ENCODE peak calls at places on chromosomes 13 and 19, in eight cellular contexts. One of them, this sample, is unnamed.
A peak's percentile ranks its signal among the peaks of the same experiment; 100 is the strongest.

GRCh38 chr13:95073826-95074345 is 227.4 kb downstream of the ABCC4 start:
- DNase-seq in GM23338: no peak
- DNase-seq in H1: no peak
- DNase-seq in HepG2: no peak
- DNase-seq in K562: no peak
- DNase-seq in SK-N-SH: no peak
- DNase-seq in GM12878: no peak
- DNase-seq in HCT116: no peak
- DNase-seq in this sample: no peak

GRCh38 chr19:47006496-47006895 is 13.1 kb upstream of the NPAS1 start:
- DNase-seq in GM23338: peak; percentile 38
- DNase-seq in GM12878: no peak
- DNase-seq in K562: no peak
- DNase-seq in SK-N-SH: no peak
- DNase-seq in HepG2: no peak
- DNase-seq in H1: no peak
- DNase-seq in HCT116: no peak
- DNase-seq in this sample: no peak

GRCh38 chr19:17555929-17556813 is 722 bp downstream of the COLGALT1 start:
- DNase-seq in HepG2: no peak
- DNase-seq in H1: no peak
- DNase-seq in K562: peak; percentile 47
- DNase-seq in HCT116: no peak
- DNase-seq in SK-N-SH: peak; percentile 74
- DNase-seq in GM12878: no peak
- DNase-seq in GM23338: peak; percentile 81
- DNase-seq in this sample: peak; percentile 55

GRCh38 chr19:23481043-23481442 is 85.8 kb upstream of the ZNF91 start:
- DNase-seq in HCT116: no peak
- DNase-seq in GM12878: no peak
- DNase-seq in H1: no peak
- DNase-seq in SK-N-SH: no peak
- DNase-seq in K562: no peak
- DNase-seq in HepG2: no peak
- DNase-seq in GM23338: no peak
- DNase-seq in this sample: no peak

GRCh38 chr13:34025746-34026145 is 207.8 kb downstream of the RFC3 start:
- DNase-seq in SK-N-SH: no peak
- DNase-seq in HCT116: no peak
- DNase-seq in H1: no peak
- DNase-seq in K562: no peak
- DNase-seq in GM12878: no peak
- DNase-seq in HepG2: no peak
- DNase-seq in GM23338: no peak
- DNase-seq in this sample: peak; percentile 57

GRCh38 chr19:28341810-28342350 is 871.1 kb downstream of the UQCRFS1 start:
- DNase-seq in H1: no peak
- DNase-seq in SK-N-SH: no peak
- DNase-seq in K562: no peak
- DNase-seq in HepG2: no peak
- DNase-seq in HCT116: no peak
- DNase-seq in GM12878: no peak
- DNase-seq in GM23338: no peak
- DNase-seq in this sample: no peak

GRCh38 chr19:58571575-58571947 is 1.6 kb downstream of the MZF1 start:
- DNase-seq in GM23338: no peak
- DNase-seq in SK-N-SH: no peak
- DNase-seq in H1: no peak
- DNase-seq in HepG2: no peak
- DNase-seq in K562: no peak
- DNase-seq in HCT116: no peak
- DNase-seq in GM12878: no peak
- DNase-seq in this sample: no peak

GRCh38 chr19:14318873-14319272 is 62.4 kb upstream of the ADGRE5 start:
- DNase-seq in SK-N-SH: peak; percentile 64
- DNase-seq in GM23338: peak; percentile 80
- DNase-seq in K562: peak; percentile 77
- DNase-seq in GM12878: no peak
- DNase-seq in HepG2: no peak
- DNase-seq in H1: no peak
- DNase-seq in HCT116: no peak
- DNase-seq in this sample: peak; percentile 29

DNA sequence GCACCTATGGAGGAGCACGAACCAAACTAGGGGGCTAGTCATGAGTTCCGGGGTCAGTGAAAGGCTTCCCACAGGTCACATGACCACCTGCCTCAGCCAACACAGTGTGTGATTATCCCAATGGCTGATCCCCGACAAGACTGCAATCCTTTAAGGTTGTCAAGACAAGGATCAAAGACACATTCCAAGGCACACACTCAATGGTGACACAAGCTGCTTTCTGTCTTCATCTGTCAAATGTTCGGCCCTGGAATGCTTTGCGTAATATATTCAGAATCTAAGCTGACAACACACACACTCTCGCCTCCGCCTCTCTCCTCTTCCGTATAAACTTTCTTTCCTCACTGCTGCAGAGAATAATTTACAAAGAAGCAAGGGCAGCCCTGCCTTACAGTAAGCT is 11.7 kb downstream of the RANBP3 start:
- DNase-seq in SK-N-SH: no peak
- DNase-seq in HCT116: no peak
- DNase-seq in HepG2: no peak
- DNase-seq in GM23338: no peak
- DNase-seq in K562: no peak
- DNase-seq in H1: no peak
- DNase-seq in GM12878: no peak
- DNase-seq in this sample: no peak
- TF ChIP-seq POLR2AphosphoS5 in SK-N-SH: peak; percentile 21
- TF ChIP-seq POLR2AphosphoS5 in HCT116: no peak
- TF ChIP-seq POLR2AphosphoS5 in HepG2: no peak
- TF ChIP-seq POLR2AphosphoS5 in GM23338: no peak
- TF ChIP-seq POLR2AphosphoS5 in K562: no peak
- TF ChIP-seq POLR2AphosphoS5 in H1: no peak
- TF ChIP-seq POLR2AphosphoS5 in GM12878: no peak
- TF ChIP-seq POLR2AphosphoS5 in this sample: no peak

GRCh38 chr13:35389535-35389934 is 87.0 kb downstream of the MAB21L1 start:
- DNase-seq in HCT116: no peak
- DNase-seq in GM23338: no peak
- DNase-seq in GM12878: no peak
- DNase-seq in SK-N-SH: peak; percentile 8
- DNase-seq in K562: no peak
- DNase-seq in HepG2: no peak
- DNase-seq in H1: no peak
- DNase-seq in this sample: no peak

GRCh38 chr13:35388979-35389378 is 87.5 kb downstream of the MAB21L1 start:
- DNase-seq in GM23338: no peak
- DNase-seq in HepG2: no peak
- DNase-seq in K562: no peak
- DNase-seq in GM12878: no peak
- DNase-seq in SK-N-SH: peak; percentile 2
- DNase-seq in HCT116: no peak
- DNase-seq in H1: no peak
- DNase-seq in this sample: peak; percentile 87

GRCh38 chr13:35393886-35394285 is 82.6 kb downstream of the MAB21L1 start:
- DNase-seq in SK-N-SH: no peak
- DNase-seq in K562: no peak
- DNase-seq in H1: no peak
- DNase-seq in HepG2: no peak
- DNase-seq in GM12878: no peak
- DNase-seq in GM23338: no peak
- DNase-seq in HCT116: no peak
- DNase-seq in this sample: peak; percentile 79

GRCh38 chr13:35392768-35393167 is 83.7 kb downstream of the MAB21L1 start:
- DNase-seq in K562: no peak
- DNase-seq in GM12878: no peak
- DNase-seq in SK-N-SH: no peak
- DNase-seq in GM23338: no peak
- DNase-seq in HCT116: no peak
- DNase-seq in HepG2: no peak
- DNase-seq in H1: no peak
- DNase-seq in this sample: peak; percentile 74

DNA sequence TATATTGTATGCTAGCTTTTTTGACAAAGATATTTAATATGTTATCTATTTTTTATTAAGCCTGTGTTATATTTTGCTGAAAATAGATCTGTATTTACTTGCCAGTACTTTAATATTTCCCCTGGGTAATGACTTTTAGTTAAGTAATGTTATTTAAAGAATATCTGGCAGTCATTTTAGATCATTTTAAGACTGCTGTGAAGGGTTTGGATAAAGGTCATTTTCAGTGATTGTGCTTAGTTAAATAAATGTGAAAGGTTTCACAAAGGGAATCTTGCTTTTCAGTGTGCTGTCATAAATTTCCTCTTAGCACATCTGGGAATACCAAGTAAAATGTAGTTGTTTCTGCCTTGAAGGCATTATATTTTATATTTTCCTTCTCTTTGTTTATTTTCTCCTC is 88.0 kb downstream of the MAB21L1 start:
- DNase-seq in GM23338: no peak
- DNase-seq in H1: no peak
- DNase-seq in K562: no peak
- DNase-seq in SK-N-SH: no peak
- DNase-seq in HCT116: no peak
- DNase-seq in GM12878: no peak
- DNase-seq in HepG2: no peak
- DNase-seq in this sample: no peak
- H3K4me2 ChIP-seq in GM23338: no peak overlapping the region
- H3K4me2 ChIP-seq in H1: no peak overlapping the region
- H3K4me2 ChIP-seq in K562: no peak overlapping the region
- H3K4me2 ChIP-seq in SK-N-SH: peak overlapping the region; percentile 68
- H3K4me2 ChIP-seq in HCT116: no peak overlapping the region
- H3K4me2 ChIP-seq in GM12878: no peak overlapping the region
- H3K4me2 ChIP-seq in HepG2: no peak overlapping the region
- H3K4me2 ChIP-seq in this sample: peak overlapping the region; percentile 68

GRCh38 chr19:12767666-12768065 is 7.7 kb downstream of the HOOK2 start:
- DNase-seq in GM23338: no peak
- DNase-seq in K562: no peak
- DNase-seq in SK-N-SH: no peak
- DNase-seq in GM12878: no peak
- DNase-seq in H1: no peak
- DNase-seq in HepG2: no peak
- DNase-seq in HCT116: no peak
- DNase-seq in this sample: no peak

GRCh38 chr19:12767150-12767549 is 8.2 kb downstream of the HOOK2 start:
- DNase-seq in HCT116: no peak
- DNase-seq in HepG2: no peak
- DNase-seq in SK-N-SH: no peak
- DNase-seq in K562: no peak
- DNase-seq in GM23338: peak; percentile 44
- DNase-seq in GM12878: no peak
- DNase-seq in H1: no peak
- DNase-seq in this sample: no peak

GRCh38 chr19:12764698-12765097 is 10.7 kb downstream of the HOOK2 start:
- DNase-seq in GM23338: no peak
- DNase-seq in HepG2: no peak
- DNase-seq in SK-N-SH: no peak
- DNase-seq in HCT116: no peak
- DNase-seq in K562: no peak
- DNase-seq in GM12878: no peak
- DNase-seq in H1: no peak
- DNase-seq in this sample: no peak

GRCh38 chr19:12763100-12763499 is 11.5 kb downstream of the BEST2 start:
- DNase-seq in SK-N-SH: peak; percentile 11
- DNase-seq in HCT116: no peak
- DNase-seq in GM23338: no peak
- DNase-seq in GM12878: no peak
- DNase-seq in HepG2: no peak
- DNase-seq in H1: no peak
- DNase-seq in K562: no peak
- DNase-seq in this sample: no peak

DNA sequence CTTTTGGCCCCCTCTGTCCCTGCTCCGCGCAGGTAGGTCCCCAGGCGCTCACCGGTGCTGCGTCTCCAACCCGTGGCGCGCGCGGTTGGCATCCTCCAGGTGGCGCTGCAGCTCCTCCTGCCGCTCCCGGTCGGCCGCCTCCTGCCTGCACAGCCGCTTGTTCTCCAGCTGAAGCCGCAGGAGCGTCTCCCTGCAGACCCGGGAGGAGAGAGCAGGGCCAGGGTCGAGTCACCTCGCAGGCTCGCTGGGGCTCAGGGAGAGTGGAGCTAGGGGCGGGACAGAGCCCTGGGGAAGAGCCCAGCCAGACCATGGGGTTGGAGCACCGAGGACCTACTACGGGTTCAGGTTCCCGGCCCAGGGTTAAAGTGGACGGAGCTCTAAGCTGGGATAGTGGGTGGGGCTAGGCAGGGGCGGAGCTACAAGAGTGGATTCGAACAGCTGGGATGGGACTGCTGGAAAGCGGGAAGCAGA is 9.3 kb downstream of the HOOK2 start:
- DNase-seq in HCT116: no peak
- DNase-seq in K562: peak; percentile 58
- DNase-seq in GM12878: no peak
- DNase-seq in GM23338: peak; percentile 88
- DNase-seq in SK-N-SH: no peak
- DNase-seq in H1: no peak
- DNase-seq in HepG2: peak; percentile 76
- DNase-seq in this sample: peak; percentile 88
- TF ChIP-seq POLR2AphosphoS5 in HCT116: peak; percentile 50
- TF ChIP-seq POLR2AphosphoS5 in K562: no peak
- TF ChIP-seq POLR2AphosphoS5 in GM12878: no peak
- TF ChIP-seq POLR2AphosphoS5 in GM23338: peak; percentile 48
- TF ChIP-seq POLR2AphosphoS5 in SK-N-SH: no peak
- TF ChIP-seq POLR2AphosphoS5 in H1: no peak
- TF ChIP-seq POLR2AphosphoS5 in HepG2: no peak
- TF ChIP-seq POLR2AphosphoS5 in this sample: no peak

GRCh38 chr13:79447741-79448140 is 33.2 kb upstream of the NDFIP2 start:
- DNase-seq in HepG2: no peak
- DNase-seq in GM12878: no peak
- DNase-seq in HCT116: no peak
- DNase-seq in K562: no peak
- DNase-seq in H1: no peak
- DNase-seq in SK-N-SH: no peak
- DNase-seq in GM23338: no peak
- DNase-seq in this sample: no peak

GRCh38 chr13:79450110-79450509 is 30.8 kb upstream of the NDFIP2 start:
- DNase-seq in GM12878: no peak
- DNase-seq in K562: no peak
- DNase-seq in GM23338: no peak
- DNase-seq in SK-N-SH: no peak
- DNase-seq in HCT116: no peak
- DNase-seq in HepG2: no peak
- DNase-seq in H1: no peak
- DNase-seq in this sample: no peak

GRCh38 chr13:79448413-79448812 is 32.5 kb upstream of the NDFIP2 start:
- DNase-seq in H1: no peak
- DNase-seq in K562: no peak
- DNase-seq in HCT116: no peak
- DNase-seq in HepG2: no peak
- DNase-seq in GM12878: no peak
- DNase-seq in SK-N-SH: no peak
- DNase-seq in GM23338: no peak
- DNase-seq in this sample: peak; percentile 40

GRCh38 chr13:79455331-79455730 is 25.6 kb upstream of the NDFIP2 start:
- DNase-seq in K562: no peak
- DNase-seq in SK-N-SH: no peak
- DNase-seq in HepG2: no peak
- DNase-seq in GM23338: no peak
- DNase-seq in HCT116: no peak
- DNase-seq in GM12878: no peak
- DNase-seq in H1: no peak
- DNase-seq in this sample: no peak

GRCh38 chr13:79451500-79451962 is 29.4 kb upstream of the NDFIP2 start:
- DNase-seq in H1: no peak
- DNase-seq in K562: peak; percentile 82
- DNase-seq in GM12878: peak; percentile 71
- DNase-seq in GM23338: peak; percentile 46
- DNase-seq in HepG2: no peak
- DNase-seq in SK-N-SH: peak; percentile 6
- DNase-seq in HCT116: no peak
- DNase-seq in this sample: peak; percentile 65
- H3K4me2 ChIP-seq in H1: no peak overlapping the region
- H3K4me2 ChIP-seq in K562: peak overlapping the region; percentile 51
- H3K4me2 ChIP-seq in GM12878: peak overlapping the region; percentile 51
- H3K4me2 ChIP-seq in GM23338: no peak overlapping the region
- H3K4me2 ChIP-seq in HepG2: no peak overlapping the region
- H3K4me2 ChIP-seq in SK-N-SH: peak overlapping the region; percentile 61
- H3K4me2 ChIP-seq in HCT116: peak overlapping the region; percentile 3
- H3K4me2 ChIP-seq in this sample: peak overlapping the region; percentile 18